ENCODE peak calls at places on chromosomes 3 and 15, in ten cellular contexts. C is nephron progenitor cell; V is stimulated activated CD8-positive, alpha-beta memory T cell treated with anti-CD3 and anti-CD28 coated beads, Interleukin-7, amount 100 ng/mL, for 1 hour; R is activated T-helper 1 cell treated with Interleukin-2 at 50 U/mL for 16 hours; D is activated gamma-delta T cell treated with Interleukin-2 at 50 U/mL for 16 hours; G is NCI-H524 treated with DMSO at 0.1 percent for 48 hours; S is activated T-cell treated with anti-CD3 and anti-CD28 coated beads for 1 hour; N is ovary; E is omental fat pad; U is glomerular endothelial cell. W is an unnamed sample.

GRCh38 chr3:33884204-33884561 is 85.8 kb downstream of the PDCD6IP start:
- DNase-seq in D (no peak), R (no peak), E (no peak), N (no peak), V (no peak), G (no peak), C (no peak), U (no peak), S (no peak), W (no peak)

GRCh38 chr3:132595036-132595435 is 2.0 kb upstream of the ACKR4 start:
- DNase-seq in E (no peak), D (no peak), N (no peak), U (no peak), V (no peak), R (no peak), C (no peak), G (no peak), S (no peak), W (no peak)

GRCh38 chr3:33440578-33441321 is 545 bp upstream of the UBP1 start:
- DNase-seq in V (peak; percentile 86), E (peak; percentile 58), G (peak; percentile 96), C (peak; percentile 47), S (peak; percentile 88), R (peak; percentile 94), U (peak; percentile 100), D (peak; percentile 96), N (peak; percentile 99), W (peak; percentile 94)

GRCh38 chr15:75454471-75455418 is 3.3 kb upstream of the SIN3A start:
- DNase-seq in N (peak; percentile 33), R (peak; percentile 73), C (peak; percentile 77), G (no peak), U (no peak), V (peak; percentile 51), S (peak; percentile 72), E (peak; percentile 48), D (peak; percentile 76), W (peak; percentile 61)

GRCh38 chr15:55703873-55704285 is 39.1 kb downstream of the PRTG start:
- DNase-seq in S (no peak), C (no peak), N (no peak), G (no peak), E (no peak), D (no peak), U (no peak), R (no peak), V (no peak), W (no peak)

GRCh38 chr3:148329481-148330220 is 368.1 kb upstream of the AGTR1 start:
- DNase-seq in S (no peak), G (no peak), V (no peak), C (no peak), N (no peak), E (no peak), D (no peak), R (no peak), U (no peak), W (no peak)

GRCh38 chr15:49696441-49696840 is 75.6 kb downstream of the DTWD1 start:
- DNase-seq in R (no peak), S (no peak), G (no peak), D (no peak), N (no peak), U (no peak), C (no peak), E (no peak), V (no peak), W (no peak)

GRCh38 chr3:162541923-162542322 is 1045.3 kb downstream of the OTOL1 start:
- DNase-seq in G (no peak), N (no peak), E (no peak), S (no peak), V (no peak), C (no peak), U (no peak), R (no peak), D (no peak), W (no peak)

GRCh38 chr15:63083046-63083445 is 38.6 kb upstream of the LACTB start:
- DNase-seq in S (no peak), G (no peak), N (no peak), C (no peak), E (no peak), D (no peak), R (no peak), V (no peak), U (no peak), W (no peak)

GRCh38 chr15:101006931-101007687 is 88.0 kb downstream of the LRRK1 start:
- DNase-seq in G (peak; percentile 54), E (no peak), D (peak; percentile 42), C (peak; percentile 82), U (no peak), S (peak; percentile 39), N (peak; percentile 74), R (peak; percentile 20), V (peak; percentile 14), W (peak; percentile 36)

GRCh38 chr3:116263842-116264545 is 181.3 kb downstream of the LSAMP start:
- DNase-seq in V (no peak), D (no peak), N (no peak), C (no peak), E (no peak), R (no peak), G (no peak), U (no peak), S (no peak), W (no peak)

GRCh38 chr3:70981252-70981933 is 602.1 kb downstream of the FOXP1 start:
- DNase-seq in C (no peak), S (no peak), V (no peak), D (no peak), E (no peak), U (no peak), R (no peak), G (no peak), N (no peak), W (no peak)

GRCh38 chr3:143443851-143444331 is 324.3 kb downstream of the CHST2 start:
- DNase-seq in R (no peak), D (no peak), G (no peak), U (peak; percentile 99), V (no peak), C (no peak), S (no peak), E (no peak), N (no peak), W (no peak)

GRCh38 chr3:197511130-197511529 is 44.6 kb downstream of the BDH1 start:
- DNase-seq in N (no peak), D (no peak), C (no peak), R (no peak), E (no peak), U (no peak), S (no peak), V (no peak), G (no peak), W (no peak)

GRCh38 chr3:195114026-195114425 is 156.9 kb downstream of the XXYLT1 start:
- DNase-seq in V (no peak), C (no peak), U (no peak), N (no peak), E (no peak), R (no peak), G (no peak), D (no peak), S (no peak), W (no peak)

GRCh38 chr15:94670436-94671034 is 439.2 kb downstream of the MCTP2 start:
- DNase-seq in D (no peak), C (no peak), R (no peak), U (peak; percentile 47), V (no peak), G (peak; percentile 15), S (no peak), E (no peak), N (no peak), W (no peak)

GRCh38 chr3:62365311-62366092 is 7.8 kb downstream of the FEZF2 start:
- DNase-seq in C (no peak), V (no peak), U (no peak), S (no peak), E (no peak), R (no peak), D (no peak), N (no peak), G (no peak), W (no peak)

GRCh38 chr3:49591615-49592014 is 37.3 kb downstream of the BSN start:
- DNase-seq in G (no peak), R (no peak), N (no peak), S (no peak), V (no peak), U (no peak), D (no peak), C (no peak), E (no peak), W (no peak)

GRCh38 chr15:58980351-58980939 is 7.0 kb upstream of the RNF111 start:
- DNase-seq in U (no peak), V (no peak), S (no peak), N (no peak), C (no peak), E (no peak), G (peak; percentile 11), D (no peak), R (no peak), W (no peak)

GRCh38 chr3:38084019-38084968 is 45.3 kb downstream of the DLEC1 start:
- DNase-seq in N (no peak), S (no peak), C (peak; percentile 27), R (no peak), G (no peak), E (no peak), D (no peak), U (no peak), V (no peak), W (no peak)

GRCh38 chr15:80207887-80208286 is 44.1 kb downstream of the CTXND1 start:
- DNase-seq in N (no peak), G (no peak), V (no peak), U (no peak), R (no peak), C (no peak), D (no peak), S (no peak), E (no peak), W (no peak)

GRCh38 chr3:179324270-179324754 is 1.5 kb downstream of the ZNF639 start:
- DNase-seq in N (no peak), D (no peak), R (no peak), G (peak; percentile 15), S (no peak), E (no peak), U (no peak), C (no peak), V (no peak), W (no peak)

GRCh38 chr15:58795825-58796224 is 24.7 kb downstream of the MINDY2 start:
- DNase-seq in U (no peak), E (no peak), V (no peak), R (no peak), S (no peak), C (no peak), D (no peak), N (no peak), G (no peak), W (no peak)

GRCh38 chr15:29638781-29639180 is 183.5 kb downstream of the TJP1 start:
- DNase-seq in N (no peak), G (no peak), S (no peak), U (no peak), D (no peak), E (no peak), R (no peak), C (no peak), V (no peak), W (no peak)

GRCh38 chr3:49534581-49535495 is 19.4 kb upstream of the BSN start:
- DNase-seq in V (no peak), U (no peak), D (no peak), C (peak; percentile 62), N (peak; percentile 32), S (no peak), R (no peak), G (no peak), E (no peak), W (no peak)

GRCh38 chr3:159130108-159130507 is 328.3 kb downstream of the MFSD1 start:
- DNase-seq in U (no peak), C (no peak), D (no peak), V (no peak), E (no peak), G (no peak), S (no peak), R (no peak), N (no peak), W (no peak)

GRCh38 chr15:23647421-23648375 is at the start of gene MAGEL2:
- DNase-seq in N (peak; percentile 35), U (no peak), E (no peak), R (no peak), S (no peak), G (peak; percentile 46), C (peak; percentile 60), V (no peak), D (no peak), W (no peak)